ENCODE peak calls at places on chromosomes 13 and 19, in six cellular contexts. M is CD4-positive, alpha-beta T cell; G is central memory CD4-positive, alpha-beta T cell; V is Panc1; B is ecto neural progenitor cell; E is CD8-positive, alpha-beta memory T cell. J is an unnamed sample.

GRCh38 chr13:106424805-106425204 is 110.7 kb downstream of the EFNB2 start:
- DNase-seq in M (no peak), G (no peak), V (no peak), B (no peak), E (no peak), J (peak)

GRCh38 chr19:54660967-54661366 is 1.8 kb upstream of the LILRB4 start:
- DNase-seq in M (no peak), G (no peak), V (no peak), B (no peak), E (no peak), J (no peak)

GRCh38 chr19:49400034-49400433 is 12.0 kb downstream of the KASH5 start:
- DNase-seq in M (no peak), G (no peak), V (no peak), B (no peak), E (no peak), J (no peak)

GRCh38 chr13:72384879-72385278 is 342.6 kb downstream of the MZT1 start:
- DNase-seq in M (no peak), G (no peak), V (no peak), B (no peak), E (no peak), J (no peak)

GRCh38 chr13:45258339-45258685 is 57.5 kb upstream of the KCTD4 start:
- DNase-seq in M (no peak), G (no peak), V (no peak), B (no peak), E (no peak), J (no peak)

GRCh38 chr13:106274551-106275208 is 260.8 kb downstream of the EFNB2 start:
- DNase-seq in M (no peak), G (no peak), V (no peak), B (no peak), E (no peak), J (no peak)

GRCh38 chr19:29277107-29277506 is 64.2 kb upstream of the UQCRFS1 start:
- DNase-seq in M (peak), G (peak), V (no peak), B (peak), E (peak), J (no peak)

GRCh38 chr19:8302357-8302691 is 5.8 kb downstream of the CD320 start:
- DNase-seq in M (no peak), G (no peak), V (no peak), B (no peak), E (no peak), J (peak)

GRCh38 chr13:112725346-112726017 is 35.6 kb downstream of the ATP11A start:
- DNase-seq in M (no peak), G (peak), V (no peak), B (no peak), E (peak), J (peak)

GRCh38 chr13:73292127-73292526 is 233.3 kb downstream of the KLF5 start:
- DNase-seq in M (no peak), G (no peak), V (no peak), B (no peak), E (no peak), J (no peak)

GRCh38 chr13:82634946-82635345 is 1247.3 kb downstream of the SLITRK1 start:
- DNase-seq in M (no peak), G (no peak), V (no peak), B (no peak), E (no peak), J (no peak)

GRCh38 chr19:8262431-8262830 is 45.7 kb downstream of the CD320 start:
- DNase-seq in M (no peak), G (no peak), V (no peak), B (no peak), E (no peak), J (no peak)

J was measured in HT-29.